ENCODE peak calls at places on chromosomes 3 and 15, in five cellular contexts. A is MM.1S, J is GM23338, M is PC-9, K is GM23248. P is an unnamed sample. For H3F3A, the result is how much of the 10 kb centered on the place peaks cover.

GRCh38 chr3:12545473-12545791 is at the start of gene MKRN2OS:
- DNase-seq in A (no peak), J (peak), M (peak), K (no peak), P (peak)

GRCh38 chr3:111285691-111286090 is 214.1 kb downstream of the NECTIN3 start:
- DNase-seq in A (no peak), J (no peak), M (no peak), K (no peak), P (no peak)

GRCh38 chr3:22161315-22161714 is 410.3 kb upstream of the ZNF385D start:
- DNase-seq in A (no peak), J (no peak), M (no peak), K (no peak), P (no peak)

GRCh38 chr3:74089854-74090253 is 465.1 kb upstream of the PDZRN3 start:
- DNase-seq in A (no peak), J (no peak), M (no peak), K (peak), P (peak)

GRCh38 chr3:151201046-151201730 is 1.8 kb downstream of the GPR171 start:
- DNase-seq in A (no peak), J (no peak), M (no peak), K (no peak), P (no peak)

GRCh38 chr3:88469216-88469615 is 319.5 kb downstream of the C3orf38 start:
- DNase-seq in A (no peak), J (no peak), M (no peak), K (no peak), P (peak)

GRCh38 chr15:83698294-83698693 is 44.4 kb downstream of the ADAMTSL3 start:
- DNase-seq in A (no peak), J (no peak), M (no peak), K (peak), P (no peak)

GRCh38 chr3:66411436-66411835 is 89.4 kb downstream of the LRIG1 start:
- DNase-seq in A (no peak), J (no peak), M (no peak), K (peak), P (no peak)

GRCh38 chr15:85403745-85404144 is 23.3 kb downstream of the AKAP13 start:
- DNase-seq in A (no peak), J (peak), M (no peak), K (peak), P (no peak)

GRCh38 chr3:24348348-24348747 is 146.3 kb downstream of the THRB start:
- DNase-seq in A (no peak), J (peak), M (no peak), K (no peak), P (no peak)

GRCh38 chr3:66386925-66387650 is 113.7 kb downstream of the LRIG1 start:
- DNase-seq in A (no peak), J (no peak), M (no peak), K (no peak), P (no peak)

GRCh38 chr3:65033577-65033976 is 345.8 kb upstream of the ADAMTS9 start:
- DNase-seq in A (no peak), J (no peak), M (no peak), K (peak), P (no peak)

GRCh38 chr3:100665230-100665629 is 44.1 kb upstream of the TFG start:
- DNase-seq in A (peak), J (no peak), M (no peak), K (no peak), P (no peak)

GRCh38 chr3:12312010-12312409 is 23.1 kb downstream of the PPARG start:
- DNase-seq in A (no peak), J (no peak), M (no peak), K (peak), P (no peak)

GRCh38 chr3:143056372-143056771 is 55.0 kb downstream of the U2SURP start:
- DNase-seq in A (no peak), J (no peak), M (no peak), K (no peak), P (no peak)

GRCh38 chr3:127688416-127689265 is 15.9 kb downstream of the ABTB1 start:
- DNase-seq in A (no peak), J (no peak), M (no peak), K (peak), P (peak)

GRCh38 chr3:11591401-11592266 is 52.1 kb downstream of the VGLL4 start:
- DNase-seq in A (no peak), J (peak), M (peak), K (peak), P (peak)

GRCh38 chr3:183401678-183402077 is 26.7 kb downstream of the MCF2L2 start:
- DNase-seq in A (no peak), J (no peak), M (no peak), K (no peak), P (no peak)

GRCh38 chr15:48603123-48603500 is 42.4 kb downstream of the FBN1 start:
- DNase-seq in A (no peak), J (peak), M (no peak), K (peak), P (no peak)

GRCh38 chr3:65521032-65521431 is 517.7 kb downstream of the MAGI1 start:
- DNase-seq in A (no peak), J (no peak), M (no peak), K (no peak), P (no peak)

GRCh38 chr15:56327721-56328502 is 37.3 kb upstream of the TEX9 start:
- DNase-seq in A (no peak), J (peak), M (peak), K (peak), P (no peak)

GRCh38 chr15:55084216-55084615 is 112.5 kb downstream of the RSL24D1 start:
- DNase-seq in A (no peak), J (no peak), M (no peak), K (no peak), P (no peak)

GRCh38 chr15:95284933-95285401 is 1045.5 kb upstream of the NR2F2 start:
- DNase-seq in A (peak), J (peak), M (no peak), K (peak), P (peak)

GRCh38 chr15:62187425-62187824 is 22.3 kb upstream of the C2CD4B start:
- DNase-seq in A (no peak), J (no peak), M (no peak), K (no peak), P (no peak)

GRCh38 chr3:56790016-56790950 is 11.5 kb downstream of the ARHGEF3 start:
- DNase-seq in A (no peak), J (no peak), M (no peak), K (no peak), P (no peak)

GRCh38 chr3:56787258-56787777 is 14.4 kb downstream of the ARHGEF3 start:
- DNase-seq in A (no peak), J (no peak), M (no peak), K (no peak), P (no peak)

GRCh38 chr3:56785499-56785898 is 16.2 kb downstream of the ARHGEF3 start:
- DNase-seq in A (no peak), J (no peak), M (no peak), K (no peak), P (no peak)

GRCh38 chr3:56788506-56788905 is 13.2 kb downstream of the ARHGEF3 start:
- DNase-seq in A (no peak), J (no peak), M (no peak), K (no peak), P (no peak)

GRCh38 chr3:56787784-56788256 is 13.9 kb downstream of the ARHGEF3 start:
- DNase-seq in A (no peak), J (no peak), M (no peak), K (no peak), P (no peak)
- H3K4me3 ChIP-seq in A (no peak), J (no peak), M (no peak), K (no peak), P (no peak)

GRCh38 chr15:100925480-100925879 is 6.3 kb downstream of the LRRK1 start:
- DNase-seq in A (no peak), J (no peak), M (no peak), K (no peak), P (no peak)
- H3F3A ChIP-seq in A (under half), J (under half), M (under half), K (under half), P (under half)

DNA sequence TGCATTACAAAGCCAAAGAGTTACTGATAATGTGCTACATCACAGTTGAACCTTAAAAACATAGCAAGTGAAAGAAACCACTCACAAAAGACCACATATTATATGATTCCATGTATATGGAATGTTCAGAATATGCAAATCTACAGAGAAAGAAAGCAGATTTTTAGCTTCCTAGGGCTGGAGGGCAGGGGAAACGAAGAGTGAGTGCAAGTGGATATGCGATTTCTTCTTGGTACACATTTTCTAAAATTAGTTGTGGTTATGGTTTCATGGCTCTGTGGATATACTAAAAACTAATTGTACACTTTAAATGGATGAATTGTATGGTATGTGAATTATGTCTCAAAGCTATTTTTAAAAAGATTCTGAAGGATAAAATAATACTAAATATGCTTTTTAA is 4.0 kb upstream of the GBE1 start:
- DNase-seq in A (no peak), J (no peak), M (no peak), K (no peak), P (no peak)
- H3K27ac ChIP-seq in A (no peak), J (no peak), M (no peak), K (no peak), P (no peak)

DNA sequence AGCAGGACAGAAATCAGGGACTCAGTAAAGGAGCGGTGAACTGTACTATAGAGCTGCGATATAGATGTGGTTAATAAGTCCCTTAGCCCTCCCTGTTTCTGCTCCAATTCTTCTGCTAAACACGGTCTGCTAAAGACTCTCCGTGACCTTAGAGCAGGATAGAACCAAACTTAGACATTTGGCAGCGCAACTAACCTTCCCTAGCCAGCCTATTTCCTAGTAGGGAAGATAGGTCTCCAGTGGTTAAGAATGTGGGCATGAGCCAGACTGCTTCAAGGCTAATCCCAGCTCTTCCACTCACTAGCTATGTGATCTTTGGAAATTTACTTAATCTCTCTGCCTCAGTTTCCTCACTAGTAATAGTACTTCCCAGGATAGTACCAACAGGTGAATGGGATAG is 193.6 kb upstream of the IL12A start:
- DNase-seq in A (no peak), J (no peak), M (no peak), K (no peak), P (no peak)
- H3K4me3 ChIP-seq in A (no peak), J (no peak), M (no peak), K (no peak), P (no peak)